ENCODE peak calls at places on chromosomes 11 and 22, in ten cellular contexts. Z, M, K, G, F, I, V, P, J and Y are unnamed samples.

GRCh38 chr11:76074178-76075112 is 131.9 kb downstream of the WNT11 start:
- DNase-seq in Z (no peak), M (no peak), K (peak), G (no peak), F (no peak), I (no peak), V (no peak), P (no peak), J (no peak), Y (no peak)

GRCh38 chr11:115256326-115257197 is 247.7 kb downstream of the CADM1 start:
- DNase-seq in Z (no peak), M (no peak), K (no peak), G (no peak), F (no peak), I (no peak), V (no peak), P (no peak), J (no peak), Y (no peak)

GRCh38 chr22:17969732-17970131 is 54.6 kb downstream of the MICAL3 start:
- DNase-seq in Z (no peak), M (no peak), K (peak), G (peak), F (peak), I (no peak), V (no peak), P (no peak), J (no peak), Y (no peak)

GRCh38 chr11:31801298-31801702 is 9.8 kb downstream of the PAX6 start:
- DNase-seq in Z (no peak), M (no peak), K (no peak), G (no peak), F (no peak), I (no peak), V (no peak), P (no peak), J (no peak), Y (no peak)

GRCh38 chr11:21909145-21909544 is 283.7 kb upstream of the ANO5 start:
- DNase-seq in Z (no peak), M (no peak), K (no peak), G (no peak), F (peak), I (no peak), V (no peak), P (no peak), J (no peak), Y (no peak)

GRCh38 chr11:83051760-83052671 is 19.7 kb downstream of the RAB30 start:
- DNase-seq in Z (no peak), M (no peak), K (peak), G (peak), F (peak), I (no peak), V (no peak), P (no peak), J (peak), Y (no peak)

GRCh38 chr22:39960791-39961746 is 872 bp downstream of the TMA7B start:
- DNase-seq in Z (peak), M (no peak), K (no peak), G (no peak), F (peak), I (peak), V (no peak), P (no peak), J (no peak), Y (no peak)

GRCh38 chr11:116862951-116863350 is 25.5 kb upstream of the APOA1 start:
- DNase-seq in Z (no peak), M (no peak), K (no peak), G (no peak), F (no peak), I (no peak), V (no peak), P (no peak), J (no peak), Y (no peak)

GRCh38 chr11:9838229-9838628 is 174.4 kb downstream of the SWAP70 start:
- DNase-seq in Z (no peak), M (no peak), K (no peak), G (no peak), F (no peak), I (no peak), V (no peak), P (no peak), J (no peak), Y (no peak)

GRCh38 chr22:24189249-24190158 is 8.2 kb downstream of the SUSD2 start:
- DNase-seq in Z (no peak), M (no peak), K (peak), G (no peak), F (no peak), I (peak), V (peak), P (peak), J (no peak), Y (peak)

GRCh38 chr11:25734592-25735211 is 597.2 kb upstream of the ANO3 start:
- DNase-seq in Z (no peak), M (no peak), K (no peak), G (peak), F (peak), I (no peak), V (no peak), P (no peak), J (no peak), Y (peak)

GRCh38 chr11:63517156-63517555 is 11.3 kb downstream of the LGALS12 start:
- DNase-seq in Z (no peak), M (no peak), K (no peak), G (no peak), F (no peak), I (no peak), V (no peak), P (no peak), J (no peak), Y (no peak)

GRCh38 chr22:39628563-39629080 is 58.1 kb downstream of the CACNA1I start:
- DNase-seq in Z (no peak), M (no peak), K (no peak), G (no peak), F (no peak), I (no peak), V (no peak), P (no peak), J (no peak), Y (no peak)

GRCh38 chr11:16791494-16791961 is 53.1 kb downstream of the C11orf58 start:
- DNase-seq in Z (no peak), M (no peak), K (peak), G (peak), F (peak), I (no peak), V (no peak), P (no peak), J (no peak), Y (no peak)

GRCh38 chr22:35330258-35330861 is 30.7 kb downstream of the TOM1 start:
- DNase-seq in Z (peak), M (no peak), K (no peak), G (no peak), F (peak), I (peak), V (peak), P (no peak), J (peak), Y (peak)